ENCODE peak calls at places on chromosomes 4 and X, in five cellular contexts. One of them, this sample, is unnamed.
A peak's percentile ranks its signal among the peaks of the same experiment; 100 is the strongest.

GRCh38 chr4:153988446-153988845 is 199.6 kb upstream of the SFRP2 start:
- DNase-seq in bronchial epithelial cell: no peak
- DNase-seq in CD8-positive, alpha-beta T cell: no peak
- DNase-seq in left lung: no peak
- DNase-seq in cardiac fibroblast: peak; percentile 53
- DNase-seq in this sample: no peak

GRCh38 chr4:110510955-110511544 is 35.1 kb downstream of the ENPEP start:
- DNase-seq in bronchial epithelial cell: peak; percentile 71
- DNase-seq in CD8-positive, alpha-beta T cell: no peak
- DNase-seq in left lung: no peak
- DNase-seq in cardiac fibroblast: peak; percentile 78
- DNase-seq in this sample: peak; percentile 45

GRCh38 chr4:5863461-5864113 is 29.3 kb downstream of the CRMP1 start:
- DNase-seq in bronchial epithelial cell: peak; percentile 93
- DNase-seq in CD8-positive, alpha-beta T cell: no peak
- DNase-seq in left lung: no peak
- DNase-seq in cardiac fibroblast: peak; percentile 74
- DNase-seq in this sample: peak; percentile 90

GRCh38 chrX:37961118-37961517 is 45.2 kb upstream of the SYTL5 start:
- DNase-seq in bronchial epithelial cell: no peak
- DNase-seq in CD8-positive, alpha-beta T cell: no peak
- DNase-seq in left lung: no peak
- DNase-seq in cardiac fibroblast: no peak
- DNase-seq in this sample: no peak

GRCh38 chr4:2813446-2814405 is 20.8 kb downstream of the SH3BP2 start:
- DNase-seq in bronchial epithelial cell: no peak
- DNase-seq in CD8-positive, alpha-beta T cell: no peak
- DNase-seq in left lung: no peak
- DNase-seq in cardiac fibroblast: no peak
- DNase-seq in this sample: no peak

GRCh38 chr4:151806511-151806927 is 45.7 kb upstream of the GATB start:
- DNase-seq in bronchial epithelial cell: no peak
- DNase-seq in CD8-positive, alpha-beta T cell: no peak
- DNase-seq in left lung: no peak
- DNase-seq in cardiac fibroblast: peak; percentile 79
- DNase-seq in this sample: peak; percentile 12

GRCh38 chr4:152784490-152785195 is 4.9 kb downstream of the ARFIP1 start:
- DNase-seq in bronchial epithelial cell: peak; percentile 30
- DNase-seq in CD8-positive, alpha-beta T cell: no peak
- DNase-seq in left lung: no peak
- DNase-seq in cardiac fibroblast: peak; percentile 50
- DNase-seq in this sample: peak; percentile 34

GRCh38 chr4:147085796-147086195 is 140.1 kb upstream of the TTC29 start:
- DNase-seq in bronchial epithelial cell: no peak
- DNase-seq in CD8-positive, alpha-beta T cell: no peak
- DNase-seq in left lung: no peak
- DNase-seq in cardiac fibroblast: peak; percentile 35
- DNase-seq in this sample: no peak

GRCh38 chr4:2363056-2363719 is 55.3 kb downstream of the ZFYVE28 start:
- DNase-seq in bronchial epithelial cell: no peak
- DNase-seq in CD8-positive, alpha-beta T cell: no peak
- DNase-seq in left lung: no peak
- DNase-seq in cardiac fibroblast: no peak
- DNase-seq in this sample: no peak

GRCh38 chr4:8052160-8052691 is 106.4 kb downstream of the ABLIM2 start:
- DNase-seq in bronchial epithelial cell: no peak
- DNase-seq in CD8-positive, alpha-beta T cell: no peak
- DNase-seq in left lung: no peak
- DNase-seq in cardiac fibroblast: no peak
- DNase-seq in this sample: no peak

GRCh38 chr4:35525192-35525978 is 718.9 kb downstream of the ARAP2 start:
- DNase-seq in bronchial epithelial cell: no peak
- DNase-seq in CD8-positive, alpha-beta T cell: no peak
- DNase-seq in left lung: no peak
- DNase-seq in cardiac fibroblast: no peak
- DNase-seq in this sample: no peak

GRCh38 chrX:1463581-1464281 is 11.0 kb upstream of the ASMTL start:
- DNase-seq in bronchial epithelial cell: no peak
- DNase-seq in CD8-positive, alpha-beta T cell: no peak
- DNase-seq in left lung: peak; percentile 19
- DNase-seq in cardiac fibroblast: no peak
- DNase-seq in this sample: no peak

GRCh38 chr4:101145081-101145480 is 202.2 kb downstream of the PPP3CA start:
- DNase-seq in bronchial epithelial cell: no peak
- DNase-seq in CD8-positive, alpha-beta T cell: no peak
- DNase-seq in left lung: no peak
- DNase-seq in cardiac fibroblast: no peak
- DNase-seq in this sample: no peak

GRCh38 chr4:47835489-47835888 is 2.4 kb downstream of the CORIN start:
- DNase-seq in bronchial epithelial cell: no peak
- DNase-seq in CD8-positive, alpha-beta T cell: no peak
- DNase-seq in left lung: no peak
- DNase-seq in cardiac fibroblast: peak; percentile 15
- DNase-seq in this sample: no peak

GRCh38 chr4:124854968-124855367 is 142.4 kb upstream of the ANKRD50 start:
- DNase-seq in bronchial epithelial cell: peak; percentile 24
- DNase-seq in CD8-positive, alpha-beta T cell: no peak
- DNase-seq in left lung: no peak
- DNase-seq in cardiac fibroblast: no peak
- DNase-seq in this sample: peak; percentile 32

GRCh38 chr4:154341448-154341847 is 150.2 kb downstream of the DCHS2 start:
- DNase-seq in bronchial epithelial cell: no peak
- DNase-seq in CD8-positive, alpha-beta T cell: no peak
- DNase-seq in left lung: no peak
- DNase-seq in cardiac fibroblast: no peak
- DNase-seq in this sample: no peak

GRCh38 chr4:85762204-85762884 is 287.4 kb downstream of the ARHGAP24 start:
- DNase-seq in bronchial epithelial cell: peak; percentile 57
- DNase-seq in CD8-positive, alpha-beta T cell: no peak
- DNase-seq in left lung: no peak
- DNase-seq in cardiac fibroblast: peak; percentile 94
- DNase-seq in this sample: no peak

GRCh38 chr4:38396845-38397547 is 267.0 kb upstream of the KLF3 start:
- DNase-seq in bronchial epithelial cell: no peak
- DNase-seq in CD8-positive, alpha-beta T cell: no peak
- DNase-seq in left lung: no peak
- DNase-seq in cardiac fibroblast: no peak
- DNase-seq in this sample: no peak

GRCh38 chr4:4387531-4388311 is 819 bp downstream of the NSG1 start:
- DNase-seq in bronchial epithelial cell: no peak
- DNase-seq in CD8-positive, alpha-beta T cell: no peak
- DNase-seq in left lung: no peak
- DNase-seq in cardiac fibroblast: no peak
- DNase-seq in this sample: no peak

GRCh38 chr4:109434007-109434792 is 585 bp downstream of the SEC24B start:
- DNase-seq in bronchial epithelial cell: no peak
- DNase-seq in CD8-positive, alpha-beta T cell: no peak
- DNase-seq in left lung: peak; percentile 52
- DNase-seq in cardiac fibroblast: peak; percentile 23
- DNase-seq in this sample: peak; percentile 25

GRCh38 chrX:49230500-49231232 is 2.5 kb downstream of the CACNA1F start:
- DNase-seq in bronchial epithelial cell: peak; percentile 49
- DNase-seq in CD8-positive, alpha-beta T cell: peak; percentile 18
- DNase-seq in left lung: peak; percentile 87
- DNase-seq in cardiac fibroblast: no peak
- DNase-seq in this sample: no peak

GRCh38 chr4:142282870-142283431 is 563.1 kb downstream of the INPP4B start:
- DNase-seq in bronchial epithelial cell: no peak
- DNase-seq in CD8-positive, alpha-beta T cell: no peak
- DNase-seq in left lung: no peak
- DNase-seq in cardiac fibroblast: no peak
- DNase-seq in this sample: no peak

GRCh38 chrX:118807151-118808017 is 16.2 kb upstream of the ZCCHC12 start:
- DNase-seq in bronchial epithelial cell: peak; percentile 42
- DNase-seq in CD8-positive, alpha-beta T cell: no peak
- DNase-seq in left lung: no peak
- DNase-seq in cardiac fibroblast: peak; percentile 69
- DNase-seq in this sample: peak; percentile 29

DNA sequence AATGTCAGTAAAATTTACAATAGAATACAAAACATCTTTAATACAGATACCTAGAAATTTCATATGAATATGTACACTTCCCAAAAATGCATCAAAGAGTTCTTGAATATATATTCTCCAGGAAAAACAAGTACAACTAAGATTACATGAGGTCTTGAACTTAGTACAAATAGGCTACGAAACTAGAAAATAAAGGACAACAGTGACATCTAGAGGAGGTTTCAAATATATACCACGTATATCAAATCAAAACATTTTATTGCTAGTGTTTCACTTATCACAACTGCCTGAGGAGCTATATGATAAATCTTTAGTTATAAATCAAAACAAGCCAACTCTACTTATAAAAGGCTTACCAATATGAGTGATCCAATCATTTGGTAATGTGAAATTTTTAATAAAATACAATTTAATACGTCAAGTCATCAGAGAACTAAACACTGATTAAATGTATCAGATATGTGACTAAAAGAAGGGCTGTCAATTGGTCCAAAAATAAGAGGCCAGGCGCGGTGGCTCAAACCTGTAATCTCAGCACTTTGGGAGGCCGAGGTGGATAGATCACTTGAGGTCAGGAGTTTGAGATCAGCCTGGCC is 36.6 kb downstream of the ANAPC10 start:
- DNase-seq in bronchial epithelial cell: peak; percentile 58
- DNase-seq in CD8-positive, alpha-beta T cell: no peak
- DNase-seq in left lung: no peak
- DNase-seq in cardiac fibroblast: peak; percentile 79
- DNase-seq in this sample: peak; percentile 35
- TF ChIP-seq CTCF in bronchial epithelial cell: no peak
- TF ChIP-seq CTCF in CD8-positive, alpha-beta T cell: peak; percentile 69
- TF ChIP-seq CTCF in left lung: peak; percentile 33
- TF ChIP-seq CTCF in cardiac fibroblast: peak; percentile 23
- TF ChIP-seq CTCF in this sample: peak; percentile 32

GRCh38 chrX:153549807-153550206 is 32.4 kb downstream of the ATP2B3 start:
- DNase-seq in bronchial epithelial cell: no peak
- DNase-seq in CD8-positive, alpha-beta T cell: no peak
- DNase-seq in left lung: no peak
- DNase-seq in cardiac fibroblast: no peak
- DNase-seq in this sample: no peak
- TF ChIP-seq CTCF in bronchial epithelial cell: no peak
- TF ChIP-seq CTCF in CD8-positive, alpha-beta T cell: no peak
- TF ChIP-seq CTCF in left lung: no peak
- TF ChIP-seq CTCF in cardiac fibroblast: no peak
- TF ChIP-seq CTCF in this sample: no peak

DNA sequence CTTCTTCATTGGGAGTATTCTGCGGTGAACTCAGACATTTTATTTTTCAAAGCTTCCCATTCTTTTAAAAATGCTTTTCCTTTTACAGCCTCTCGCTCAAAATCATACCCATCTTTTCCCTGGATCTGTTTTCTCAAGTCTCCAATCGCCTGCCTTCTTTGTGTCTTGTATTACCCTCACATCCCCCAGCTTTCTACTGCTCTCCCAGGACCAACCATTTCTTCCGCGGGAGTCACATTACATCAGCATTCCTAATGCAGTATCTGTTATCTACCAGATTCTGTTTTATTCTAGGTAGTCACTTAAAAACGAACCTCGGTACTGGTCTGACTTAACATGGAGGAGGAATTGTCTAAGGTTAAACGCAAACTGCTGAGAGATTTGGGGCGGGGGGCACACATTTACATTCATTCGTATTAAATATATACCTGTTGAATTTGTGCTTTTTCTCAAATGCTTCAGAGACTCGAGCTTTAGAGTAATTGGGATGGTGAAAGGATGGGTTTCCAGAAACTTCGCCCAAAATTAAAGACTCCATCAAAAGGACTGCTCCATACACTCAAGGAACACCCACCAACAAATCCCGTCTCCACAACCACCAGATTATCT is 493 bp upstream of the UCHL1 start:
- DNase-seq in bronchial epithelial cell: no peak
- DNase-seq in CD8-positive, alpha-beta T cell: no peak
- DNase-seq in left lung: no peak
- DNase-seq in cardiac fibroblast: peak; percentile 40
- DNase-seq in this sample: no peak
- TF ChIP-seq CTCF in bronchial epithelial cell: no peak
- TF ChIP-seq CTCF in CD8-positive, alpha-beta T cell: no peak
- TF ChIP-seq CTCF in left lung: no peak
- TF ChIP-seq CTCF in cardiac fibroblast: no peak
- TF ChIP-seq CTCF in this sample: no peak

DNA sequence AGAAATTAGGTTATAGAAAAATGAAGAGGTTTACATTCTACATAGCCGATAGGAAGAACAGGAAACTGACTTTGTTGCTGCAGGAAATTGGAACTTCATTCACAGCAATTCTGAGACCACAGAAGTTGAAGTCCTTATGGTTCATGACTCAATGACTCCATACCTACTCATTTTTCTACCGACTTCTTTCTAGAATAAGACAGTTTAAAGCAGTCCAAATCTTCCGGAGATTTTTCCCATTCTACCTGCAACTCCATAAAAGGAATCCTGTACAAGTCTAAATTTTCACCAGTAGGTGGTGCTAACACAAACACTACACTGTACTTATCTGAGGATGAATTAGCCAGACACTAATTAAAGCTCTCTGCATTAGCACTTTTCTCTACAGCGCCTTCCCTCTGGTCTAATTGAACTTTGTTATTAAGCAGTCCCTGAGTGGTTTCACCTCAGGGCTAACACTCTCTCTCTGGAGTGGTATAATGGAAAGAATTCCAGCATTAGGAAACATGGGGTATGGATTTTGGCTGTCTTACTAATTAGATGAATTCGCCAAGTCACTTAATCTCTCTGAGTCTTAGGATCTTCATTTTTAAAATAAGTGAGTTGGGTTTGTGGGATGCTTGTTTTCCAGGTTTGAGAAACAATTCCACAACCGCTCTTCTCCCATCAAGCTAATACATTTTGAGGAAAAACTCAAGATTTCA is 167.9 kb downstream of the SMIM20 start:
- DNase-seq in bronchial epithelial cell: peak; percentile 76
- DNase-seq in CD8-positive, alpha-beta T cell: no peak
- DNase-seq in left lung: no peak
- DNase-seq in cardiac fibroblast: peak; percentile 62
- DNase-seq in this sample: peak; percentile 38
- TF ChIP-seq CTCF in bronchial epithelial cell: peak; percentile 62
- TF ChIP-seq CTCF in CD8-positive, alpha-beta T cell: peak; percentile 53
- TF ChIP-seq CTCF in left lung: peak; percentile 74
- TF ChIP-seq CTCF in cardiac fibroblast: peak; percentile 58
- TF ChIP-seq CTCF in this sample: peak; percentile 64

GRCh38 chr4:88597970-88598369 is 5.7 kb downstream of the HERC3 start:
- DNase-seq in bronchial epithelial cell: no peak
- DNase-seq in CD8-positive, alpha-beta T cell: no peak
- DNase-seq in left lung: no peak
- DNase-seq in cardiac fibroblast: no peak
- DNase-seq in this sample: no peak

GRCh38 chr4:88592600-88593448 is 544 bp downstream of the HERC3 start:
- DNase-seq in bronchial epithelial cell: peak; percentile 95
- DNase-seq in CD8-positive, alpha-beta T cell: peak; percentile 61
- DNase-seq in left lung: peak; percentile 87
- DNase-seq in cardiac fibroblast: peak; percentile 77
- DNase-seq in this sample: peak; percentile 98

GRCh38 chr4:88587285-88587684 is 5.0 kb upstream of the HERC3 start:
- DNase-seq in bronchial epithelial cell: no peak
- DNase-seq in CD8-positive, alpha-beta T cell: no peak
- DNase-seq in left lung: no peak
- DNase-seq in cardiac fibroblast: no peak
- DNase-seq in this sample: no peak

GRCh38 chr4:88591787-88592599 is at the start of gene HERC3:
- DNase-seq in bronchial epithelial cell: peak; percentile 68
- DNase-seq in CD8-positive, alpha-beta T cell: peak; percentile 75
- DNase-seq in left lung: peak; percentile 91
- DNase-seq in cardiac fibroblast: peak; percentile 90
- DNase-seq in this sample: peak; percentile 87
- TF ChIP-seq CTCF in bronchial epithelial cell: peak; percentile 8
- TF ChIP-seq CTCF in CD8-positive, alpha-beta T cell: no peak
- TF ChIP-seq CTCF in left lung: no peak
- TF ChIP-seq CTCF in cardiac fibroblast: peak; percentile 16
- TF ChIP-seq CTCF in this sample: no peak